ENCODE peak calls at places on chromosome 5, in nine cellular contexts. Z is colonic mucosa; N is AG04450; J is naive thymus-derived CD4-positive, alpha-beta T cell; H is pancreas; S is fibroblast of lung; T is fibroblast of mammary gland; C is heart right ventricle; V is SK-N-MC. B is an unnamed sample.

GRCh38 chr5:77232959-77233358 is 22.5 kb downstream of the PDE8B start:
- DNase-seq in Z (no peak), N (no peak), J (no peak), H (no peak), S (no peak), T (no peak), C (no peak), V (no peak), B (no peak)

GRCh38 chr5:6547498-6547897 is 85.3 kb downstream of the NSUN2 start:
- DNase-seq in Z (no peak), N (no peak), J (no peak), H (no peak), S (no peak), T (no peak), C (no peak), V (no peak), B (no peak)

GRCh38 chr5:133735346-133735745 is 123.0 kb upstream of the FSTL4 start:
- DNase-seq in Z (no peak), N (no peak), J (no peak), H (no peak), S (peak), T (peak), C (no peak), V (no peak), B (no peak)

GRCh38 chr5:156359452-156359851 is 32.5 kb downstream of the SGCD start:
- DNase-seq in Z (no peak), N (peak), J (no peak), H (no peak), S (peak), T (peak), C (no peak), V (no peak), B (peak)

GRCh38 chr5:82165740-82166530 is 112.2 kb downstream of the RPS23 start:
- DNase-seq in Z (peak), N (peak), J (peak), H (peak), S (peak), T (peak), C (peak), V (peak), B (peak)

GRCh38 chr5:172683696-172684464 is 42.8 kb downstream of the NEURL1B start:
- DNase-seq in Z (no peak), N (no peak), J (peak), H (no peak), S (no peak), T (no peak), C (no peak), V (no peak), B (no peak)

GRCh38 chr5:5306696-5307095 is 115.8 kb upstream of the ICE1 start:
- DNase-seq in Z (no peak), N (no peak), J (no peak), H (no peak), S (peak), T (peak), C (no peak), V (no peak), B (no peak)

GRCh38 chr5:56170557-56170956 is 62.6 kb downstream of the ANKRD55 start:
- DNase-seq in Z (no peak), N (no peak), J (no peak), H (peak), S (peak), T (peak), C (no peak), V (no peak), B (no peak)

GRCh38 chr5:36206913-36207312 is 34.8 kb downstream of the NADK2 start:
- DNase-seq in Z (no peak), N (no peak), J (no peak), H (no peak), S (no peak), T (peak), C (no peak), V (no peak), B (no peak)

GRCh38 chr5:105978011-105978410 is 1692.7 kb downstream of the EFNA5 start:
- DNase-seq in Z (no peak), N (no peak), J (no peak), H (no peak), S (no peak), T (no peak), C (no peak), V (no peak), B (no peak)

GRCh38 chr5:43802119-43802518 is 199.1 kb downstream of the NNT start:
- DNase-seq in Z (no peak), N (no peak), J (no peak), H (no peak), S (peak), T (peak), C (no peak), V (no peak), B (peak)

GRCh38 chr5:173688708-173689107 is 72.3 kb upstream of the BOD1 start:
- DNase-seq in Z (no peak), N (no peak), J (no peak), H (no peak), S (no peak), T (no peak), C (no peak), V (no peak), B (no peak)

GRCh38 chr5:126801174-126801991 is 24.4 kb downstream of the LMNB1 start:
- DNase-seq in Z (no peak), N (no peak), J (no peak), H (no peak), S (no peak), T (no peak), C (no peak), V (no peak), B (no peak)

GRCh38 chr5:5290674-5291334 is 131.7 kb upstream of the ICE1 start:
- DNase-seq in Z (no peak), N (no peak), J (no peak), H (no peak), S (no peak), T (peak), C (no peak), V (no peak), B (no peak)

GRCh38 chr5:159258361-159258760 is 4.7 kb upstream of the UBLCP1 start:
- DNase-seq in Z (no peak), N (no peak), J (no peak), H (no peak), S (no peak), T (no peak), C (no peak), V (no peak), B (no peak)

GRCh38 chr5:169637856-169638190 is 748 bp downstream of the DOCK2 start:
- DNase-seq in Z (peak), N (no peak), J (peak), H (no peak), S (no peak), T (no peak), C (no peak), V (no peak), B (no peak)

GRCh38 chr5:181054871-181055494 is 14.9 kb downstream of the BTNL9 start:
- DNase-seq in Z (no peak), N (no peak), J (no peak), H (no peak), S (no peak), T (no peak), C (no peak), V (no peak), B (no peak)

GRCh38 chr5:109352475-109352874 is 57.3 kb downstream of the PJA2 start:
- DNase-seq in Z (no peak), N (no peak), J (no peak), H (no peak), S (no peak), T (no peak), C (no peak), V (no peak), B (no peak)

GRCh38 chr5:31291323-31291854 is 97.9 kb downstream of the CDH6 start:
- DNase-seq in Z (no peak), N (no peak), J (no peak), H (no peak), S (no peak), T (no peak), C (no peak), V (no peak), B (no peak)

GRCh38 chr5:8456846-8457186 is 587.9 kb downstream of the MTRR start:
- DNase-seq in Z (no peak), N (no peak), J (no peak), H (no peak), S (no peak), T (no peak), C (no peak), V (no peak), B (no peak)
- H3K4me3 ChIP-seq in Z (peak), N (peak), J (peak), H (peak), S (peak), T (no peak), C (peak), V (peak), B (peak)

DNA sequence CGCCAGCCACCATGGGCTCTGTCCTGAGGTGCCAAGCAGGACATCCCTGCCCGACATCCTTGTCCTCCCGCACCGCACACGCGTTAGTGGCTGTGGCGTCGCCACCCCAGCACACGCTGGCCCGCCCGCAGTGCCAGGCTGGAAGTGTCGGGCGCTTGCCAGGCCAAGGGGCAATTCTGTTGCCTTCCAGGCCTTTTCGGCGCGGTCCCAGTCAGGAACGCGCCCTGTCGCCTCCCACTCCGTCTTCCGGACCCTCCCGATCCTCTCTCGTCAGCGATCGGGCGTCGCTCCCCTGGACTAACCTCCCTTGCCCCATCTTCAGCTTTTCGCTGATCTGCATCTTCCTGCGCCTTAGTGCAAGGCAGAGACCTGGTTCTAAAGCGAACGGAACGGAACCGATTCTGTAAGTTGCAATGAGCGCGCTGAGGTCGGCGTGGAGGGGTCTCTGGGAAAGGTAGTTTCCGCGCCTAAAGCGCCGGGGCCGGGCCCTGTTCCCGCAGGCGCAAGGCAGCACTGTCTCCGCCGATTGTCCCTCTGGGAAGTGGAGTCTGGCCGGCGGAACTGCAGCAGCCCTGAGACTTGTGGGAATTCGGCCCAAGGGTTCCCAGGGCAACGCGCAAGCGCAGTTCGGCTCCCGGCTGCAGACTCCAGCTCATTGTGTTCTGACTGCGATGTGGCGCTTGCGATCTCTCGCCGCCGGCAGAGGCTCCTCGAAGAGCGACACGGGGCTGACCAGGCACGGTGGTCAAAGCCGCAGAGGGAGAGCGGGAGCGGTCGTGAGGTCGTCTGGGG is at the start of gene ZNF454:
- DNase-seq in Z (peak), N (peak), J (no peak), H (peak), S (peak), T (peak), C (peak), V (no peak), B (peak)
- H3K4me3 ChIP-seq in Z (peak), N (peak), J (no peak), H (peak), S (peak), T (peak), C (peak), V (no peak), B (peak)

GRCh38 chr5:139668924-139669680 is 21.0 kb downstream of the CXXC5 start:
- DNase-seq in Z (no peak), N (no peak), J (no peak), H (peak), S (no peak), T (no peak), C (no peak), V (no peak), B (no peak)
- H3K4me3 ChIP-seq in Z (peak), N (no peak), J (peak), H (peak), S (no peak), T (peak), C (peak), V (peak), B (no peak)

DNA sequence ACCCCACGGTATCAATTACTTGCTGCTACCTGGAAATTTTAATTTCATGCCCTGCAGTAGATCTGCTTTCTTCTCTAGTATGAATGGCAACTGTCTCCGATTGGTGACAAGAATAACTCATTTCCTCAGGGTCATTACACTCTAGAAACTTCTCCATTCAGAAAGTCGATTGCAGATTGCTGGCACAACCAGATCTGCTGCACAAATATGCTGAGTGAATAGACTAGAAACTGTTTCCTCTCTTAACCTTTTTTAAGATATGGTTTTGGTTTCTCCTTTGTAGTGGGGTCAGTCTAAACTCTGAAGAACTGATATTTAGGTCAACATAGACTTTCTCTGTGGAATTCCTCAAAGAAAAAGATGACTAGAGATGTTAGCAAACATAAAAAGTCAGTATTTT is 454.2 kb downstream of the ARHGEF28 start:
- DNase-seq in Z (no peak), N (no peak), J (no peak), H (no peak), S (no peak), T (no peak), C (no peak), V (no peak), B (no peak)
- H3K4me3 ChIP-seq in Z (no peak), N (no peak), J (no peak), H (no peak), S (no peak), T (no peak), C (no peak), V (no peak), B (no peak)

DNA sequence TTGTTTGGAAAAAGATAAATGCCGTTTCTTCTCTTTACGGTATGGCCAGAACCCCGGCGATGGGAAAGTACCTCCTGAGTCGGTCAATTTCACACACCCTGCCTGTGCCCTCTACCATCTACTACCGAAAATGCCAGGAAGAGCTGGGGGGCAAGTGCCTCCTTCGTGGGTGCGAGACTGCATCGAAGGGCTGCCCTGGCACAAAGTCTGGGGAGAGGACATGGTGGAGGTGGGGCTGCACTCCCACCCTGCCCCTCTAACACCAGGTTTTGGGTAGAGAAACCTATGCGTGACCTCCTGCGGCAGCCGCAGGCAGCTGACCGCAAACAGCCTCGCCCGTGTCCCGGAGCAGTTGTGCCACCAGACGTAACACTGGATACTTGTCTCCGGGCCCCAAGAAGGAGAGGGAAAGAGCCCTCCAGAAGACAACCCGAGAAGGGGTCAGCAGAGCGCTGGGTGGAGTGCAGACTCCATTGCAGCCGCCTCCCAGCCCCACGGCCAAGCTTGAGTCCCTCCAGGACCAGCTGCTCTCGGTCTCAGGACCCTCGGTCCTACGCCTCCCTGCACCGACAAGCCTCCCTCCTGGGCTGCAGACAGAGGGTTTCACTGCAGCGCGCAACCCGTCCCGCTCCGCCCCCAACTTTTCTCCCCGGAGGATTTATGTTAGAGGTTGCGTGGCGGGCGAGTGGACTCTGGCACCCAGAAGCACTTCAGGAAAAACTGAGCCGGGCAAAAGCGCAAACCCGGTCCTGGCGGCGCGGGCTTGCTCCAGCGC is 823 bp upstream of the PRDM6 start:
- DNase-seq in Z (no peak), N (no peak), J (no peak), H (no peak), S (no peak), T (no peak), C (no peak), V (no peak), B (no peak)
- H3K4me3 ChIP-seq in Z (peak), N (peak), J (no peak), H (peak), S (peak), T (peak), C (peak), V (peak), B (peak)

GRCh38 chr5:39063037-39063436 is 11.2 kb downstream of the RICTOR start:
- DNase-seq in Z (no peak), N (no peak), J (no peak), H (no peak), S (no peak), T (no peak), C (no peak), V (no peak), B (no peak)

GRCh38 chr5:39058984-39059565 is 15.1 kb downstream of the RICTOR start:
- DNase-seq in Z (no peak), N (no peak), J (no peak), H (no peak), S (no peak), T (no peak), C (no peak), V (no peak), B (no peak)

GRCh38 chr5:39062530-39062929 is 11.7 kb downstream of the RICTOR start:
- DNase-seq in Z (no peak), N (no peak), J (no peak), H (no peak), S (no peak), T (no peak), C (no peak), V (no peak), B (no peak)

GRCh38 chr5:39064450-39064849 is 9.7 kb downstream of the RICTOR start:
- DNase-seq in Z (no peak), N (no peak), J (no peak), H (no peak), S (no peak), T (no peak), C (no peak), V (no peak), B (no peak)

DNA sequence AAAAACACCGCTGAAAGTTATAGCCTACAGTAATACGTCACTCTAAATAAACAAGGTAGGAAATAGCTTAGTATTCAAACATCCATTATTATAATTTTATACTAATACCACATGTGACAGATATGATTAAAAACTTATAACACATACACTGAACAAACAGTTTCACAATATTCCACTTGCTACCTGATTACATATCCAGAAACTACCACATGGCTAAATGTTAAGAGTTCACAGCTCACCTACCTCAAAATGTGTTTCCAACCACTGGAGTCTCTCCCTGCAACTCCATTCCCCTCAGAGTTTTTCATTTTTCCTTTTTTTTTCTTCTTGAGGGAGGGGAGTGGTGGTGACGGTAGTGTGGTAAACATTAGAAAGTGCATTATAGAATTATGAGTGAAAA is 12.1 kb downstream of the RICTOR start:
- DNase-seq in Z (no peak), N (no peak), J (no peak), H (no peak), S (no peak), T (no peak), C (no peak), V (no peak), B (no peak)
- H3K4me3 ChIP-seq in Z (no peak), N (no peak), J (no peak), H (no peak), S (no peak), T (no peak), C (no peak), V (no peak), B (no peak)

GRCh38 chr5:135030123-135030517 is 3.9 kb downstream of the PITX1 start:
- DNase-seq in Z (no peak), N (no peak), J (no peak), H (no peak), S (no peak), T (no peak), C (no peak), V (no peak), B (no peak)
- H3K4me3 ChIP-seq in Z (peak), N (peak), J (no peak), H (no peak), S (no peak), T (no peak), C (no peak), V (no peak), B (peak)